ENCODE peak calls at places on chromosomes 6 and 20, in five cellular contexts. V is GM20000, R is dorsolateral prefrontal cortex, Z is NB4, P is HFF-Myc. L is an unnamed sample.

GRCh38 chr6:57040011-57040410 is 6.5 kb upstream of the KIAA1586 start:
- DNase-seq in Z (peak), R (no peak), V (no peak), P (no peak), L (no peak)

GRCh38 chr20:52379723-52380336 is 188.3 kb upstream of the ZFP64 start:
- DNase-seq in R (no peak), V (peak), P (no peak), Z (peak), L (peak)

GRCh38 chr20:58512808-58513552 is 2.2 kb downstream of the APCDD1L start:
- DNase-seq in R (no peak), V (no peak), Z (no peak), P (no peak), L (no peak)

GRCh38 chr6:53426544-53427270 is 78.0 kb upstream of the ELOVL5 start:
- DNase-seq in V (peak), P (no peak), R (no peak), Z (no peak), L (peak)

GRCh38 chr20:25547063-25547462 is 38.3 kb downstream of the NINL start:
- DNase-seq in V (no peak), R (no peak), P (no peak), Z (no peak), L (no peak)

GRCh38 chr6:159357211-159357920 is 188.2 kb downstream of the FNDC1 start:
- DNase-seq in V (no peak), Z (no peak), R (no peak), P (no peak), L (no peak)

GRCh38 chr6:16318953-16319720 is 80.8 kb downstream of the GMPR start:
- DNase-seq in R (no peak), V (no peak), P (no peak), Z (no peak), L (no peak)

GRCh38 chr20:62900052-62900691 is 26.1 kb downstream of the DIDO1 start:
- DNase-seq in Z (peak), V (peak), P (no peak), R (peak), L (peak)

GRCh38 chr20:62365814-62366369 is 1.2 kb downstream of the LAMA5 start:
- DNase-seq in Z (no peak), V (no peak), P (no peak), R (no peak), L (no peak)

GRCh38 chr20:57811373-57812020 is 101.7 kb upstream of the PMEPA1 start:
- DNase-seq in Z (no peak), V (no peak), R (no peak), P (no peak), L (no peak)

GRCh38 chr6:10968776-10969175 is 75.3 kb downstream of the ELOVL2 start:
- DNase-seq in P (no peak), V (no peak), Z (no peak), R (no peak), L (no peak)

GRCh38 chr20:63073738-63074065 is 66.9 kb upstream of the BHLHE23 start:
- DNase-seq in V (no peak), R (no peak), Z (no peak), P (no peak), L (no peak)

GRCh38 chr6:142301421-142302391 is at the start of gene ADGRG6:
- DNase-seq in Z (no peak), P (no peak), V (peak), R (peak), L (peak)

GRCh38 chr20:43941476-43942212 is 27.0 kb downstream of the TOX2 start:
- DNase-seq in V (peak), P (no peak), R (no peak), Z (peak), L (peak)

GRCh38 chr6:66808771-66809170 is 1101.7 kb upstream of the EYS start:
- DNase-seq in P (no peak), V (no peak), R (no peak), Z (no peak), L (no peak)

GRCh38 chr6:10112871-10113584 is 301.8 kb downstream of the TFAP2A start:
- DNase-seq in Z (no peak), V (no peak), P (no peak), R (no peak), L (no peak)

GRCh38 chr20:7773511-7773910 is 166.7 kb downstream of the HAO1 start:
- DNase-seq in V (no peak), Z (no peak), P (no peak), R (no peak), L (no peak)

GRCh38 chr6:45310118-45310788 is 17.9 kb upstream of the RUNX2 start:
- DNase-seq in Z (peak), P (no peak), V (no peak), R (no peak), L (no peak)

GRCh38 chr6:111462770-111463391 is 20.1 kb downstream of the REV3L start:
- DNase-seq in P (no peak), V (no peak), Z (peak), R (no peak), L (no peak)

GRCh38 chr6:153092082-153093013 is 38.7 kb downstream of the RGS17 start:
- DNase-seq in R (no peak), P (peak), V (peak), Z (peak), L (peak)

GRCh38 chr6:140824595-140824994 is 1308.1 kb upstream of the GJE1 start:
- DNase-seq in P (no peak), V (no peak), Z (no peak), R (no peak), L (no peak)

GRCh38 chr6:45644720-45645119 is 267.0 kb upstream of the SUPT3H start:
- DNase-seq in Z (no peak), R (no peak), P (no peak), V (no peak), L (no peak)

GRCh38 chr20:34949120-34949519 is 6.5 kb downstream of the GSS start:
- DNase-seq in Z (no peak), V (no peak), R (no peak), P (no peak), L (no peak)

GRCh38 chr6:135739288-135739687 is 112.2 kb upstream of the PDE7B start:
- DNase-seq in V (no peak), Z (no peak), P (no peak), R (no peak), L (no peak)

GRCh38 chr6:72857791-72858190 is 235.9 kb downstream of the KCNQ5 start:
- DNase-seq in R (no peak), P (no peak), Z (no peak), V (no peak), L (no peak)

GRCh38 chr6:87941556-87942358 is 105.9 kb upstream of the SPACA1 start:
- DNase-seq in V (no peak), P (no peak), R (no peak), Z (no peak), L (no peak)

GRCh38 chr20:16066571-16066970 is 506.7 kb downstream of the KIF16B start:
- DNase-seq in P (no peak), R (no peak), Z (no peak), V (no peak), L (no peak)
- TF ChIP-seq CTCF in P (no peak), R (no peak), Z (no peak), V (no peak), L (no peak)

GRCh38 chr6:2697291-2697690 is 53.4 kb downstream of the MYLK4 start:
- DNase-seq in P (no peak), R (no peak), V (no peak), Z (no peak), L (no peak)
- TF ChIP-seq CTCF in P (no peak), R (no peak), V (no peak), Z (no peak), L (no peak)

GRCh38 chr20:10474606-10475184 is 39.6 kb downstream of the SLX4IP start:
- DNase-seq in P (no peak), V (no peak), R (no peak), Z (peak), L (no peak)

GRCh38 chr20:10466325-10466724 is 31.2 kb downstream of the SLX4IP start:
- DNase-seq in V (no peak), P (no peak), Z (no peak), R (no peak), L (no peak)

GRCh38 chr20:10466855-10467254 is 31.8 kb downstream of the SLX4IP start:
- DNase-seq in Z (no peak), V (no peak), R (no peak), P (no peak), L (no peak)

GRCh38 chr20:10467985-10468845 is 33.1 kb downstream of the SLX4IP start:
- DNase-seq in R (no peak), P (no peak), V (no peak), Z (no peak), L (no peak)

GRCh38 chr20:10469599-10469998 is 34.5 kb downstream of the SLX4IP start:
- DNase-seq in P (peak), Z (peak), R (no peak), V (peak), L (peak)
- TF ChIP-seq CTCF in P (peak), Z (peak), R (peak), V (peak), L (peak)

GRCh38 chr6:50653253-50653652 is 60.1 kb upstream of the TFAP2D start:
- DNase-seq in P (no peak), V (no peak), R (no peak), Z (no peak), L (no peak)

GRCh38 chr6:50654155-50654554 is 59.2 kb upstream of the TFAP2D start:
- DNase-seq in P (no peak), R (no peak), V (no peak), Z (no peak), L (no peak)

GRCh38 chr6:50657513-50657912 is 55.8 kb upstream of the TFAP2D start:
- DNase-seq in Z (no peak), V (no peak), R (no peak), P (no peak), L (no peak)

GRCh38 chr6:50658561-50658960 is 54.8 kb upstream of the TFAP2D start:
- DNase-seq in R (no peak), P (no peak), V (no peak), Z (no peak), L (no peak)

DNA sequence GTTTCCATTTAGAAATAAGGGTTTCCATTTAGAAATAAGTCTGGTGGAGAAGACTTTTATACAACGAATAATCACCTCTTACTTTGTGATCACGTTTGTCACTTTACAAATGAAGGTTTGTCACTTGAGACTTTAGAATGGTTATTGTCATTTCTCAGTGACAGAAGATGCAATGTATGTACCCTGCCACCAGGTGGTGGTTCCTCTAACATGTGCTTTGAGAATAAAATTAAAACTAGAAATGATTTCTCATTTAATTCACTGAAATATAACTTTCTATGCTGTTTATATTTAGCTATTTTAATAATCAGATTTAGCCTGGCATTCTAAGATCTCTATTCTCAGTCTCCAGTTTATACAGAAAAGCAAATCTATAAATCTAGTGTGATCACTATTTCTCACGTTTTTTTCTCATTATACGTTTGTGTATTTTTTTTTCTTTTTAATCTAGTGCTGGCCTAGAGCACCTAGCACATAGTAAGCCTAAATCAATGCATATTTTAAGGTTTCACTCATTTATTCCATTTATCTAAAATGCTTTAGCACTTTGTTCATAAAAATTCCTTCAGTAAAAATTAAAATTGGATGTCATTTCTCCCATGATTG is 57.4 kb upstream of the TFAP2D start:
- DNase-seq in R (no peak), P (no peak), V (peak), Z (peak), L (peak)
- TF ChIP-seq CTCF in R (peak), P (no peak), V (peak), Z (peak), L (peak)

GRCh38 chr6:100810015-100810414 is 71.1 kb downstream of the ASCC3 start:
- DNase-seq in R (no peak), Z (no peak), P (no peak), V (no peak), L (no peak)
- TF ChIP-seq CTCF in R (no peak), Z (no peak), P (no peak), V (no peak), L (no peak)

GRCh38 chr20:21643417-21643816 is 62.0 kb upstream of the PAX1 start:
- DNase-seq in P (no peak), V (no peak), Z (no peak), R (no peak), L (no peak)

DNA sequence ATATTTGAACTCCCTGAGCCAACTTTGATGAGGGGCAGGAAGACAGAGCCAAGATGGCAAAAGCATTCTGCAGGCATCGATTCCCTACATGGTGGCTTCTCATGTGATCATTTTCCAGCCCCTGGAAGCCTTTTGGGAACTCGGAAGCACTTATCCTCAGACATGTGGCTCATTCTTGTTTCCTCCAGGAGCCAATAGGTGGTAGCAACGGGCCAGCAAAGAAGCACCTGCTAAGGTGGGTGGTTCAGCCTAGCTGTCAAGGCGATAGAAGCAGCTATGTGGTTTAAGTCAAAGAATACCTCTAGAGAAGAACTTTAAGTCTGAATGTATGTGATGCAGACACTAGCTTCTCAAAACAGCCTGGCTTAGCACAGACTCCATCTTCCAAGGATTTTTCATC is 64.9 kb upstream of the PAX1 start:
- DNase-seq in P (no peak), V (no peak), R (no peak), Z (peak), L (no peak)
- TF ChIP-seq CTCF in P (no peak), V (no peak), R (no peak), Z (peak), L (no peak)

DNA sequence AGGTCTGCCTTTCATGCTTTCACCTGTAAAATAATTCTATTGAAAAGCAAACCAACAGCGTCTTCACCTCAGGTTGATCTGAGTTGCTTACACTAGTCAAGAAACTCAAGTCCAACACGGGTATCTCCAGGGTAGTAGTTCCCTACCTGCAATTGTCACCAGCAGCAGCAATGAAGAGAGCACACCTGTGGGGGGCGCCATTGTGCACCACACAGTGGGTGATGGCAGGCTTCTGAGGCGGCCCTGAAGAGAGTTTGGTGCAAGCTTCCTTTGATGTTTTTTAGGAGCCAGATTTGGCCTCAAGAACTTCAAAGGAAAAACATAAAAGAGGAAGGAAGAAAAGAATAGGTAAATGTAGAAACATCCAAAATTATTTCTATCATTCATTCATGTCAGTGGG is 45.1 kb downstream of the KIAA0319 start:
- DNase-seq in P (no peak), V (no peak), Z (peak), R (no peak), L (no peak)
- TF ChIP-seq CTCF in P (peak), V (peak), Z (no peak), R (no peak), L (peak)

GRCh38 chr6:2132416-2132815 is 113.0 kb downstream of the GMDS start:
- DNase-seq in R (no peak), P (no peak), V (no peak), Z (no peak), L (no peak)
- TF ChIP-seq CTCF in R (no peak), P (no peak), V (no peak), Z (no peak), L (no peak)

L was measured in GM10248.